ENCODE peak calls at places on chromosomes 6 and 20, in eight cellular contexts. One of them, this sample, is unnamed. For H3K27me3, the result is how much of the 10 kb centered on the place peaks cover.

GRCh38 chr6:168232989-168233874 is 86.3 kb downstream of the DACT2 start:
- ATAC-seq in Panc1: peak
- ATAC-seq in upper lobe of left lung: no peak
- ATAC-seq in HCT116: no peak
- ATAC-seq in GM23338: peak
- ATAC-seq in HepG2: peak
- ATAC-seq in GM12878: no peak
- ATAC-seq in K562: no peak
- ATAC-seq in this sample: no peak

GRCh38 chr20:35134472-35134871 is 12.7 kb downstream of the EDEM2 start:
- ATAC-seq in Panc1: no peak
- ATAC-seq in upper lobe of left lung: no peak
- ATAC-seq in HCT116: no peak
- ATAC-seq in GM23338: no peak
- ATAC-seq in HepG2: no peak
- ATAC-seq in GM12878: no peak
- ATAC-seq in K562: no peak
- ATAC-seq in this sample: no peak

GRCh38 chr20:62745959-62746288 is 37.3 kb downstream of the NTSR1 start:
- ATAC-seq in Panc1: no peak
- ATAC-seq in upper lobe of left lung: no peak
- ATAC-seq in HCT116: no peak
- ATAC-seq in GM23338: no peak
- ATAC-seq in HepG2: no peak
- ATAC-seq in GM12878: no peak
- ATAC-seq in K562: no peak
- ATAC-seq in this sample: no peak

GRCh38 chr20:34732523-34732922 is 28.4 kb downstream of the TP53INP2 start:
- ATAC-seq in Panc1: no peak
- ATAC-seq in upper lobe of left lung: no peak
- ATAC-seq in HCT116: no peak
- ATAC-seq in GM23338: no peak
- ATAC-seq in HepG2: no peak
- ATAC-seq in GM12878: no peak
- ATAC-seq in K562: no peak
- ATAC-seq in this sample: peak

GRCh38 chr20:61874421-61875068 is 191.1 kb downstream of the TAF4 start:
- ATAC-seq in Panc1: peak
- ATAC-seq in upper lobe of left lung: peak
- ATAC-seq in HCT116: peak
- ATAC-seq in GM23338: peak
- ATAC-seq in HepG2: peak
- ATAC-seq in GM12878: no peak
- ATAC-seq in K562: peak
- ATAC-seq in this sample: no peak

GRCh38 chr6:139801571-139802321 is 427.3 kb upstream of the CITED2 start:
- ATAC-seq in Panc1: no peak
- ATAC-seq in upper lobe of left lung: no peak
- ATAC-seq in HCT116: no peak
- ATAC-seq in GM23338: peak
- ATAC-seq in HepG2: no peak
- ATAC-seq in GM12878: peak
- ATAC-seq in K562: peak
- ATAC-seq in this sample: no peak

GRCh38 chr6:12474167-12475140 is 184.3 kb downstream of the EDN1 start:
- ATAC-seq in Panc1: no peak
- ATAC-seq in upper lobe of left lung: no peak
- ATAC-seq in HCT116: no peak
- ATAC-seq in GM23338: no peak
- ATAC-seq in HepG2: no peak
- ATAC-seq in GM12878: peak
- ATAC-seq in K562: no peak
- ATAC-seq in this sample: no peak

GRCh38 chr6:152316024-152316423 is 321.1 kb downstream of the SYNE1 start:
- ATAC-seq in Panc1: no peak
- ATAC-seq in upper lobe of left lung: peak
- ATAC-seq in HCT116: no peak
- ATAC-seq in GM23338: no peak
- ATAC-seq in HepG2: no peak
- ATAC-seq in GM12878: no peak
- ATAC-seq in K562: no peak
- ATAC-seq in this sample: peak

GRCh38 chr20:43825635-43826034 is 89.0 kb upstream of the TOX2 start:
- ATAC-seq in Panc1: no peak
- ATAC-seq in upper lobe of left lung: no peak
- ATAC-seq in HCT116: no peak
- ATAC-seq in GM23338: no peak
- ATAC-seq in HepG2: no peak
- ATAC-seq in GM12878: peak
- ATAC-seq in K562: no peak
- ATAC-seq in this sample: no peak

GRCh38 chr6:152680151-152680550 is 17.5 kb upstream of the MYCT1 start:
- ATAC-seq in Panc1: no peak
- ATAC-seq in upper lobe of left lung: no peak
- ATAC-seq in HCT116: no peak
- ATAC-seq in GM23338: no peak
- ATAC-seq in HepG2: no peak
- ATAC-seq in GM12878: no peak
- ATAC-seq in K562: no peak
- ATAC-seq in this sample: no peak

GRCh38 chr6:167153523-167153959 is 4.2 kb downstream of the GPR31 start:
- ATAC-seq in Panc1: no peak
- ATAC-seq in upper lobe of left lung: peak
- ATAC-seq in HCT116: no peak
- ATAC-seq in GM23338: no peak
- ATAC-seq in HepG2: no peak
- ATAC-seq in GM12878: peak
- ATAC-seq in K562: no peak
- ATAC-seq in this sample: no peak

GRCh38 chr20:25529295-25529951 is 55.9 kb downstream of the NINL start:
- ATAC-seq in Panc1: no peak
- ATAC-seq in upper lobe of left lung: no peak
- ATAC-seq in HCT116: no peak
- ATAC-seq in GM23338: no peak
- ATAC-seq in HepG2: no peak
- ATAC-seq in GM12878: no peak
- ATAC-seq in K562: no peak
- ATAC-seq in this sample: no peak

GRCh38 chr6:130143709-130144108 is 79.0 kb downstream of the SAMD3 start:
- ATAC-seq in Panc1: no peak
- ATAC-seq in upper lobe of left lung: no peak
- ATAC-seq in HCT116: no peak
- ATAC-seq in GM23338: no peak
- ATAC-seq in HepG2: no peak
- ATAC-seq in GM12878: no peak
- ATAC-seq in K562: no peak
- ATAC-seq in this sample: no peak

GRCh38 chr6:122422614-122423267 is 23.3 kb downstream of the HSF2 start:
- ATAC-seq in Panc1: no peak
- ATAC-seq in upper lobe of left lung: no peak
- ATAC-seq in HCT116: no peak
- ATAC-seq in GM23338: no peak
- ATAC-seq in HepG2: no peak
- ATAC-seq in GM12878: peak
- ATAC-seq in K562: no peak
- ATAC-seq in this sample: no peak

GRCh38 chr6:16783485-16783884 is 22.2 kb upstream of the ATXN1 start:
- ATAC-seq in Panc1: no peak
- ATAC-seq in upper lobe of left lung: no peak
- ATAC-seq in HCT116: no peak
- ATAC-seq in GM23338: no peak
- ATAC-seq in HepG2: no peak
- ATAC-seq in GM12878: no peak
- ATAC-seq in K562: no peak
- ATAC-seq in this sample: no peak

GRCh38 chr20:47795214-47795667 is 10.0 kb upstream of the SULF2 start:
- ATAC-seq in Panc1: no peak
- ATAC-seq in upper lobe of left lung: no peak
- ATAC-seq in HCT116: peak
- ATAC-seq in GM23338: no peak
- ATAC-seq in HepG2: no peak
- ATAC-seq in GM12878: no peak
- ATAC-seq in K562: no peak
- ATAC-seq in this sample: peak

GRCh38 chr6:558089-558488 is 98.8 kb downstream of the HUS1B start:
- ATAC-seq in Panc1: no peak
- ATAC-seq in upper lobe of left lung: no peak
- ATAC-seq in HCT116: no peak
- ATAC-seq in GM23338: no peak
- ATAC-seq in HepG2: no peak
- ATAC-seq in GM12878: peak
- ATAC-seq in K562: no peak
- ATAC-seq in this sample: no peak

GRCh38 chr6:118899948-118900347 is 6.0 kb downstream of the ASF1A start:
- ATAC-seq in Panc1: no peak
- ATAC-seq in upper lobe of left lung: no peak
- ATAC-seq in HCT116: no peak
- ATAC-seq in GM23338: peak
- ATAC-seq in HepG2: no peak
- ATAC-seq in GM12878: peak
- ATAC-seq in K562: no peak
- ATAC-seq in this sample: no peak

GRCh38 chr6:42367353-42368011 is 84.2 kb downstream of the TRERF1 start:
- ATAC-seq in Panc1: no peak
- ATAC-seq in upper lobe of left lung: peak
- ATAC-seq in HCT116: no peak
- ATAC-seq in GM23338: peak
- ATAC-seq in HepG2: no peak
- ATAC-seq in GM12878: peak
- ATAC-seq in K562: peak
- ATAC-seq in this sample: no peak

GRCh38 chr20:60013296-60014142 is 55.3 kb downstream of the CDH26 start:
- ATAC-seq in Panc1: no peak
- ATAC-seq in upper lobe of left lung: no peak
- ATAC-seq in HCT116: no peak
- ATAC-seq in GM23338: no peak
- ATAC-seq in HepG2: no peak
- ATAC-seq in GM12878: no peak
- ATAC-seq in K562: no peak
- ATAC-seq in this sample: no peak
- H3K27ac ChIP-seq in Panc1: no peak
- H3K27ac ChIP-seq in upper lobe of left lung: no peak
- H3K27ac ChIP-seq in HCT116: no peak
- H3K27ac ChIP-seq in GM23338: no peak
- H3K27ac ChIP-seq in HepG2: no peak
- H3K27ac ChIP-seq in GM12878: no peak
- H3K27ac ChIP-seq in K562: no peak
- H3K27ac ChIP-seq in this sample: no peak

GRCh38 chr20:51639206-51639832 is 96.8 kb upstream of the NFATC2 start:
- ATAC-seq in Panc1: peak
- ATAC-seq in upper lobe of left lung: peak
- ATAC-seq in HCT116: peak
- ATAC-seq in GM23338: peak
- ATAC-seq in HepG2: peak
- ATAC-seq in GM12878: peak
- ATAC-seq in K562: peak
- ATAC-seq in this sample: peak

GRCh38 chr20:51637241-51637640 is 94.7 kb upstream of the NFATC2 start:
- ATAC-seq in Panc1: no peak
- ATAC-seq in upper lobe of left lung: no peak
- ATAC-seq in HCT116: no peak
- ATAC-seq in GM23338: no peak
- ATAC-seq in HepG2: no peak
- ATAC-seq in GM12878: no peak
- ATAC-seq in K562: no peak
- ATAC-seq in this sample: no peak

GRCh38 chr20:51641866-51642265 is 99.3 kb upstream of the NFATC2 start:
- ATAC-seq in Panc1: no peak
- ATAC-seq in upper lobe of left lung: no peak
- ATAC-seq in HCT116: no peak
- ATAC-seq in GM23338: no peak
- ATAC-seq in HepG2: no peak
- ATAC-seq in GM12878: no peak
- ATAC-seq in K562: no peak
- ATAC-seq in this sample: no peak

GRCh38 chr20:51643390-51643789 is 100.9 kb upstream of the NFATC2 start:
- ATAC-seq in Panc1: no peak
- ATAC-seq in upper lobe of left lung: no peak
- ATAC-seq in HCT116: no peak
- ATAC-seq in GM23338: no peak
- ATAC-seq in HepG2: no peak
- ATAC-seq in GM12878: no peak
- ATAC-seq in K562: peak
- ATAC-seq in this sample: no peak

GRCh38 chr20:51640743-51641142 is 98.2 kb upstream of the NFATC2 start:
- ATAC-seq in Panc1: no peak
- ATAC-seq in upper lobe of left lung: no peak
- ATAC-seq in HCT116: no peak
- ATAC-seq in GM23338: no peak
- ATAC-seq in HepG2: no peak
- ATAC-seq in GM12878: no peak
- ATAC-seq in K562: no peak
- ATAC-seq in this sample: no peak
- H3K27me3 ChIP-seq in Panc1: under half
- H3K27me3 ChIP-seq in upper lobe of left lung: under half
- H3K27me3 ChIP-seq in HCT116: under half
- H3K27me3 ChIP-seq in GM23338: under half
- H3K27me3 ChIP-seq in HepG2: under half
- H3K27me3 ChIP-seq in GM12878: under half
- H3K27me3 ChIP-seq in K562: under half
- H3K27me3 ChIP-seq in this sample: under half

GRCh38 chr6:90285611-90286381 is 10.8 kb downstream of the BACH2 start:
- ATAC-seq in Panc1: peak
- ATAC-seq in upper lobe of left lung: peak
- ATAC-seq in HCT116: peak
- ATAC-seq in GM23338: peak
- ATAC-seq in HepG2: peak
- ATAC-seq in GM12878: peak
- ATAC-seq in K562: peak
- ATAC-seq in this sample: peak
- TF ChIP-seq POLR2AphosphoS5 in Panc1: peak
- TF ChIP-seq POLR2AphosphoS5 in upper lobe of left lung: peak
- TF ChIP-seq POLR2AphosphoS5 in HCT116: peak
- TF ChIP-seq POLR2AphosphoS5 in GM23338: no peak
- TF ChIP-seq POLR2AphosphoS5 in HepG2: no peak
- TF ChIP-seq POLR2AphosphoS5 in GM12878: no peak
- TF ChIP-seq POLR2AphosphoS5 in K562: no peak
- TF ChIP-seq POLR2AphosphoS5 in this sample: peak

DNA sequence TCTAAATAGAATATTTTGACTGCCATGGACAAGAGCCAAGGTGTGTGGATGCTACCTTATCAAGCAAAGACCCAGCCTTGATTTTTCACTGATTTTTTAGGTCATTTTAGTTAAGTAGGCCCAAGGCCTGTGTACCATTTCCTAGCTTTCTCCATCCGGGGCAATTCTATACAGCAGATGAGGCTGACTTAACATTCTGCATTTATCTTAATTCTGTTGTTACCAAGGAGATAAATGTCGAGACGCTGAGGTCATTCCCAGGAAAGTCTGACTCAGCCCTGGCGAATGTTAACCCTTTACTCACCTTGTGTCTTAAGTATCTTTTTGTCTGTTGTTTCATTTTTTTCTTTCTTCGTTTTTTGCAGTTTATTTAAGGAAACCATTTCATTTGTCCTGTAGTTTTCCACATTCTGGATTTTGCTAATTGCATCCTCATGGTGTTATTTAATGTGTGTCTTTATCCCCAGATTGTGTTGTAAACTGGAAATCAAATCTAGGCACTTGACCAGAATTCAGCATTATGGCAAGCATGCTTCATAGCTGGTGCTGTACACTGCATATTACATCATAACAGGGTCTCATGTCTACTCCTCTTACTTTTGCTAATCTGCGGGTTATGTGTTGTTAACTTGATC is 277.0 kb downstream of the CDKAL1 start:
- ATAC-seq in Panc1: peak
- ATAC-seq in upper lobe of left lung: peak
- ATAC-seq in HCT116: peak
- ATAC-seq in GM23338: peak
- ATAC-seq in HepG2: no peak
- ATAC-seq in GM12878: no peak
- ATAC-seq in K562: peak
- ATAC-seq in this sample: no peak
- H3K27ac ChIP-seq in Panc1: no peak
- H3K27ac ChIP-seq in upper lobe of left lung: no peak
- H3K27ac ChIP-seq in HCT116: peak
- H3K27ac ChIP-seq in GM23338: peak
- H3K27ac ChIP-seq in HepG2: no peak
- H3K27ac ChIP-seq in GM12878: no peak
- H3K27ac ChIP-seq in K562: peak
- H3K27ac ChIP-seq in this sample: no peak